ENCODE peak calls at places on chromosomes 6 and 20, in nine cellular contexts. M is K562, I is adrenal gland, D is breast epithelium, O is GM12892, V is endothelial cell of umbilical vein, G is suprapubic skin, P is body of pancreas, S is lower leg skin. W is an unnamed sample.

GRCh38 chr20:46631212-46631869 is 19.9 kb downstream of the SLC13A3 start:
- DNase-seq in P (no peak), D (peak), G (no peak), I (peak), V (no peak), O (no peak), M (peak), S (peak), W (no peak)

GRCh38 chr6:79461205-79461604 is 76.0 kb downstream of the LCA5 start:
- DNase-seq in S (no peak), O (no peak), G (no peak), I (no peak), D (peak), P (no peak), V (no peak), M (no peak), W (no peak)

GRCh38 chr6:167685654-167686053 is 141.1 kb upstream of the AFDN start:
- DNase-seq in D (no peak), G (no peak), P (no peak), I (no peak), O (no peak), V (no peak), S (no peak), M (no peak), W (no peak)

GRCh38 chr20:46286380-46286779 is 21.9 kb downstream of the CDH22 start:
- DNase-seq in O (no peak), S (no peak), P (no peak), G (no peak), D (no peak), M (no peak), V (no peak), I (no peak), W (no peak)

GRCh38 chr20:49573900-49574416 is 6.0 kb upstream of the PTGIS start:
- DNase-seq in S (peak), I (no peak), V (no peak), M (no peak), O (no peak), G (peak), P (no peak), D (no peak), W (peak)

GRCh38 chr6:162358625-162359024 is 368.9 kb downstream of the PRKN start:
- DNase-seq in S (no peak), I (no peak), P (no peak), G (no peak), D (no peak), V (no peak), O (no peak), M (no peak), W (no peak)

GRCh38 chr6:129730477-129731165 is 20.6 kb upstream of the ARHGAP18 start:
- DNase-seq in I (no peak), D (no peak), P (peak), S (no peak), G (no peak), M (no peak), V (peak), O (no peak), W (peak)

GRCh38 chr6:12403201-12403826 is 113.2 kb downstream of the EDN1 start:
- DNase-seq in S (no peak), I (peak), V (peak), P (no peak), G (no peak), O (no peak), M (no peak), D (no peak), W (no peak)

DNA sequence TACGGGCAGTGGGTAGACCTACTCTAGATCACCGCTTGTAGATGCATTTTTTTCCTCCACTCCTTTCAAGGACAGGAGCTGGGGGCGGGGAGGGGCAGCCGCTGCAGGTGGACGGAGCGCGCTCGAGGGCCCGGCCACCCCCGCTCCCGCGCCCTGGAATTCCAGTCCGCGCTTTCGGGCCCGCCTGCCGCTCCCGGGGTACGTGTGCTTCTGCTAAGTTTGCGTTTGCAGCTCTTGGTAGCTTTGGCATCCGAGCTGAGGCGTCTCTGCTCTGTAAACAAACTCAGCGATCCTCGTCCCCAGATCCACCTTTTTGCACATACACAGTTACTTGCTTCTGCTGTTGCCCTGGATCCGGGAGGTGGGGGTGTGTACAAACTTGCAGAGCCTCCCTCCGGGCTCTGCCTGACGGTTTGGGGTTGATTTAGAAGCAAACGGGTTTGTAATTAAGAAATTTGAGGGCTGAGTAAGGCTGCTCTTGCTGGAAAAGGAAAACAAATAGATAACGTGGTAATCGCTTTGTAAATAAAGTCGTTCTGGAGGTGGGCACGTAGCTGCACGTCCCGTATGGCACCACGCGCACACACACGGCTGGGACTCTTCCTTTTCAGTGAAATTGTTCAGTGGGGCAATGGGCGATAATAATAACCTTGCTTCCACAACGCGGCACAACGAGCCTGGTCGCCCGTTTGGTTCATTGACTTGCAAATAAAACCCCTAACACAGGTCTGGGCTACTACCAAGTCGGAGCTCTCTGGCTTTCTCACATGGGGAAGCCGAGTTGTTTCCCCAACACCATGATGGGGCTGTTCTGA is 998 bp upstream of the CITED2 start:
- DNase-seq in P (peak), D (peak), O (peak), S (peak), I (peak), V (peak), M (peak), G (peak), W (peak)
- TF ChIP-seq POLR2A in P (peak), D (peak), O (no peak), S (no peak), I (peak), V (no peak), M (peak), G (peak), W (peak)

GRCh38 chr6:26068036-26068435 is 19.2 kb upstream of the HFE start:
- DNase-seq in G (no peak), M (no peak), S (no peak), O (no peak), P (no peak), I (no peak), V (no peak), D (no peak), W (no peak)
- TF ChIP-seq POLR2A in G (no peak), M (no peak), S (no peak), O (no peak), P (no peak), I (no peak), V (no peak), D (no peak), W (no peak)

GRCh38 chr20:59005523-59006166 is 1.4 kb downstream of the CTSZ start:
- DNase-seq in V (no peak), O (no peak), G (no peak), P (no peak), D (no peak), I (no peak), S (peak), M (no peak), W (no peak)
- TF ChIP-seq POLR2A in V (no peak), O (no peak), G (no peak), P (no peak), D (no peak), I (no peak), S (no peak), M (no peak), W (no peak)

GRCh38 chr6:21694168-21694567 is 100.6 kb downstream of the SOX4 start:
- DNase-seq in G (no peak), V (no peak), P (no peak), S (no peak), D (no peak), I (no peak), O (no peak), M (no peak), W (no peak)
- TF ChIP-seq POLR2A in G (no peak), V (no peak), P (no peak), S (no peak), D (no peak), I (no peak), O (no peak), M (no peak), W (no peak)

DNA sequence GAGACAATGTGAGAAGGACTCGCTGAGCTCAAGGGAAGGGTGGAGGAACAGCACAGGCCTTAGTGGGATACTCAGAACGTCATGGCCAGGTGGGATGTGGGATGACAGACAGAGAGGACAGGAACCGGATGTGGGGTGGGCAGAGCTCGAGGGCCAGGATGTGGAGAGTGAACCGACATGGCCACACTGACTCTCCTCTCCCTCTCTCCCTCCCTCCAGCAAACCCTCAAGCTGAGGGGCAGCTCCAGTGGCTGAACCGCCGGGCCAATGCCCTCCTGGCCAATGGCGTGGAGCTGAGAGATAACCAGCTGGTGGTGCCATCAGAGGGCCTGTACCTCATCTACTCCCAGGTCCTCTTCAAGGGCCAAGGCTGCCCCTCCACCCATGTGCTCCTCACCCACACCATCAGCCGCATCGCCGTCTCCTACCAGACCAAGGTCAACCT is 1.6 kb downstream of the TNF start:
- DNase-seq in S (no peak), G (no peak), M (no peak), O (no peak), P (no peak), V (no peak), I (no peak), D (no peak), W (no peak)
- TF ChIP-seq POLR2A in S (no peak), G (no peak), M (no peak), O (peak), P (no peak), V (no peak), I (no peak), D (no peak), W (no peak)

DNA sequence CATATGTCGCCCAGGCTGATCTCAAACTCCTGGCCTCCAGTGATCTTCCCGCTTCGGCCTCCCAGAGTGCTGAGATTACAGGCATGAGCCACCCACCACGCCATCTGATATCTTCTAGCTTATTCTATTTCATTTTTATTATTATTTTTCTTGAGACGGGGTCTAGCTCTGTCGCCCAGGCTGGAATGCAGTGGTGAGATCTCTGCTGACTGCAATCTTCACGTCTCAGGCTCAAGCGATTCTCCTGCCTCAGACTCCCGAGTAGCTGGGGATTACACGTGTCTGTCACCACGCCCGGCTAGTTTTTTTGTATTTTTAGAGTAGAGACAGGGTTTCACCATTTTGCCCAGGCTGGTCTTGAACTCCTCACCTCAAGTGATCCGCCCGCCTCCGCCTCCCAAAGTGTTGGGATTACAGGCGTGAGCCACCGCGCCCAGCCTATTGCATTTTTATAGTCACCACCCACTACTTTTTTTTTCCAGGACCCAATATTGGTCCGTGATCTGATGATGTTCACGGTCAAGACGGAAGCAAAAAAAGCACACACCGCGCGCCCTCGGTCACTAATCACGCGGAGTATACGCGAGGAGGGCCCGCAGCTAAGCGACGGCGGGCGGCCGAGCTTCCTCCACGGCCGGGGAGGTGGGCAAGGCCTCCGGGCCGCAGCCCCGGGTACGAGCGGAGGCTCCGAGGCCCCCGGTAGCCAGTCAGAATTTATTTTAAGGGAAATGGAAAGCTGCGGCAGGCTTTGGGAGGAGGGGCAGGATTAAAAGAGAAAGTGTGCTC is 1.1 kb upstream of the LSM14B start:
- DNase-seq in M (no peak), O (no peak), D (peak), S (peak), P (no peak), I (peak), V (no peak), G (no peak), W (peak)
- TF ChIP-seq POLR2A in M (peak), O (peak), D (no peak), S (no peak), P (peak), I (peak), V (no peak), G (peak), W (no peak)

DNA sequence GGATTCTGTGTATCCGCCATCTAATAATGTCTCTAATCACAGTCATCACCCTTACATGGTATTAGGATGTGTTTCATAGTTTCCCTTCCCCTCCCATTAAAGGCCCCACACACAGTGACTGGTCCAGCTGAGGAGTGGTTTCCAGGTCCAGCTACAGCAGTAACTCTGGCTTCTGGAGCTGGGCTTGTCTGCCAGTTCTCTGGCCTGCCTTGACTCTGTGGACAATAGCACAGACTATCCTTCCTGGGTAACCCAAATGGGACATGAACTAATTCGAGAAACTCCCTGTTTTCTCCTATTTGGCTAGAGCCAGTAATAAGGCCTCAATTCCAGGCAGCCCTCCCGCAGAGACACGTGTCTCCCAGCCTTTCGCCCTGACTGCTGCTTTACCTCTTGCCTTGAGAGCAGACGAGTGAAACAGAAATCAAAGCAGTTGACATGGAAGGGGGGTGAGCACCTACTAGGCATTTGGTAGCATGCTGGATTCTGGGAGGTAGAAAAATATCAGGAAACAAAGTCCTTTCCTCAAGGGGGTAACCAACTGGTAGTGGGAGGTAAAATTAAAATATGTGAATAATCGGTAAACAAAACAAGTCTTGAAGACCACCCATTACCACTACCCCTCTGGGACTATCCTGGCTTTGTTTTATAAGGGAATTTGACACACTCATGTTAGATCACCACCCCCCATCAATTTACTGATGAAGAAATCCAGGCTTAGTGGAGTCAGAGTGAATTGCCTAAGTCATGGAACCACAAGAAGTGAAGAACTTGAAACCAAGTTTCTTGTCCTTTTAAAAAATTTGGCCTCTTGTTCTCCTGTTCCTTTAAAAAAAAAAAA is 1.2 kb downstream of the TRAF3IP2 start:
- DNase-seq in S (peak), G (peak), P (peak), D (peak), V (peak), M (no peak), I (peak), O (no peak), W (peak)
- TF ChIP-seq POLR2A in S (no peak), G (peak), P (peak), D (no peak), V (peak), M (no peak), I (peak), O (no peak), W (no peak)

DNA sequence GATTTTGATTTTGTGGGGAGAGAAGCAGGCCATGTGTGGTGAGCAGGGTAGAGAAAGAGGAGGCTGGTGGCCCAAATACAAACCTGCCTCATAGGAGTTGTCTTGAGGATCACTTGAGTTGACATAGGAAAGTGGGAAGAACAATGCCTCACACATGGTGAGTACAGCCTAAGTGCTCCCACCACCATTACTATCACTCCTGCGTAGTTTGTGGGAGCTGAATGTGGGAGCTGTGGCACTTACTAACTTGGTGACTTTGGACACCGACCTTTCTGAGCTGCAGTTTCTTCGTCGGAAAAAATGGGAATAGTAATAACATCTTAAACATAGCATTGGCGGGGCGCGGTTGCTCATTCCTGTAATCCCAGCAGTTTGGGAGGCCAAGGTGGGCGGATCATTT is 25.5 kb upstream of the SERINC3 start:
- DNase-seq in I (no peak), P (no peak), S (no peak), O (no peak), D (no peak), G (no peak), V (no peak), M (no peak), W (no peak)
- TF ChIP-seq POLR2A in I (no peak), P (no peak), S (no peak), O (no peak), D (no peak), G (no peak), V (no peak), M (no peak), W (no peak)

W was measured in erythroblast.